ENCODE peak calls at places on chromosomes 1 and 21, in six cellular contexts. A is mesendoderm, R is IMR-90, C is H9, L is neuronal stem cell, M is mesenchymal stem cell. Y is an unnamed sample.

GRCh38 chr1:61092643-61093042 is 10.3 kb downstream of the NFIA start:
- DNase-seq in R (no peak), M (no peak), C (no peak), L (no peak), A (no peak), Y (no peak)

GRCh38 chr1:41385398-41386189 is 24.4 kb downstream of the FOXO6 start:
- DNase-seq in M (no peak), R (no peak), C (no peak), L (no peak), A (no peak), Y (no peak)

GRCh38 chr1:185157599-185158469 is 867 bp downstream of the SWT1 start:
- DNase-seq in C (no peak), M (peak), A (peak), R (peak), L (peak), Y (no peak)

GRCh38 chr1:2573250-2573649 is 13.3 kb upstream of the PRXL2B start:
- DNase-seq in A (no peak), C (no peak), L (no peak), M (no peak), R (no peak), Y (no peak)

GRCh38 chr1:3393024-3393986 is 61.2 kb upstream of the ARHGEF16 start:
- DNase-seq in M (peak), A (peak), R (peak), L (peak), C (peak), Y (peak)

GRCh38 chr21:45335151-45335760 is 47.6 kb upstream of the POFUT2 start:
- DNase-seq in C (no peak), L (no peak), R (no peak), A (no peak), M (no peak), Y (no peak)

GRCh38 chr1:15056515-15057285 is 96.8 kb upstream of the TMEM51 start:
- DNase-seq in R (peak), M (peak), A (no peak), C (no peak), L (no peak), Y (no peak)

GRCh38 chr1:20124451-20125057 is 5.2 kb upstream of the PLA2G2D start:
- DNase-seq in L (no peak), C (no peak), M (peak), R (peak), A (no peak), Y (no peak)

GRCh38 chr1:168801032-168801745 is 72.2 kb upstream of the DPT start:
- DNase-seq in M (no peak), A (peak), C (no peak), R (no peak), L (no peak), Y (no peak)

GRCh38 chr1:4633346-4633745 is 21.1 kb upstream of the AJAP1 start:
- DNase-seq in A (no peak), M (no peak), C (no peak), L (no peak), R (no peak), Y (no peak)

GRCh38 chr1:222975472-222976122 is 160.8 kb downstream of the DISP1 start:
- DNase-seq in A (no peak), R (peak), C (no peak), L (no peak), M (peak), Y (no peak)

GRCh38 chr1:68819190-68819829 is 322.4 kb upstream of the DEPDC1 start:
- DNase-seq in A (peak), L (no peak), R (peak), M (peak), C (peak), Y (no peak)

GRCh38 chr1:5966543-5967205 is 25.6 kb downstream of the NPHP4 start:
- DNase-seq in M (no peak), R (no peak), C (no peak), L (no peak), A (peak), Y (no peak)

GRCh38 chr21:25567472-25567871 is 39.8 kb downstream of the MRPL39 start:
- DNase-seq in R (no peak), A (peak), L (no peak), C (no peak), M (no peak), Y (no peak)

GRCh38 chr1:116483481-116484309 is 87.1 kb downstream of the CD58 start:
- DNase-seq in C (no peak), L (no peak), R (peak), M (peak), A (no peak), Y (no peak)

GRCh38 chr1:156662588-156663055 is 14.6 kb downstream of the NES start:
- DNase-seq in C (no peak), M (no peak), R (no peak), L (no peak), A (no peak), Y (no peak)

GRCh38 chr1:155226188-155226909 is 17.9 kb downstream of the MTX1 start:
- DNase-seq in R (peak), M (peak), L (peak), A (peak), C (peak), Y (no peak)

DNA sequence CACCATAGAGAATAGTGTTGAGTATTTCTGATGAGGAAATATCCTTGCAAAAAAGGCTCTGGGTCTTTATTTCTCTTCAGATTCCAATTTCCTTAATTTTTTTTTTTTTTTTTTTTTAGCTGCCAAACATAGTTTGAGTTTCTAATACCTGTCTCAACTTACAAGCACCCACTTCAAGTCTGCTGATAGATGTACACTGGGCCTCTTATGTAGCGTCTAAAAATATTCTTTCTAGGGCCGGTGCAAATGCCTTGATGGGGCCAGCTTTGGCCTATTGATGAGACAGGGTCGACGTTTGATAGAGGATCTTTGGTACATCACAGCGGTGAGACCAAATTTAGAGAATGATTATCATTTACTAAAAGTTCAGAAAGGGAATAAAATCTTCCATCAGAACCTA is 626.4 kb downstream of the LMO4 start:
- DNase-seq in A (no peak), C (no peak), R (no peak), M (no peak), L (no peak), Y (no peak)
- H2BK120ac ChIP-seq in A (no peak), C (no peak), R (peak), M (no peak), L (no peak), Y (no peak)

DNA sequence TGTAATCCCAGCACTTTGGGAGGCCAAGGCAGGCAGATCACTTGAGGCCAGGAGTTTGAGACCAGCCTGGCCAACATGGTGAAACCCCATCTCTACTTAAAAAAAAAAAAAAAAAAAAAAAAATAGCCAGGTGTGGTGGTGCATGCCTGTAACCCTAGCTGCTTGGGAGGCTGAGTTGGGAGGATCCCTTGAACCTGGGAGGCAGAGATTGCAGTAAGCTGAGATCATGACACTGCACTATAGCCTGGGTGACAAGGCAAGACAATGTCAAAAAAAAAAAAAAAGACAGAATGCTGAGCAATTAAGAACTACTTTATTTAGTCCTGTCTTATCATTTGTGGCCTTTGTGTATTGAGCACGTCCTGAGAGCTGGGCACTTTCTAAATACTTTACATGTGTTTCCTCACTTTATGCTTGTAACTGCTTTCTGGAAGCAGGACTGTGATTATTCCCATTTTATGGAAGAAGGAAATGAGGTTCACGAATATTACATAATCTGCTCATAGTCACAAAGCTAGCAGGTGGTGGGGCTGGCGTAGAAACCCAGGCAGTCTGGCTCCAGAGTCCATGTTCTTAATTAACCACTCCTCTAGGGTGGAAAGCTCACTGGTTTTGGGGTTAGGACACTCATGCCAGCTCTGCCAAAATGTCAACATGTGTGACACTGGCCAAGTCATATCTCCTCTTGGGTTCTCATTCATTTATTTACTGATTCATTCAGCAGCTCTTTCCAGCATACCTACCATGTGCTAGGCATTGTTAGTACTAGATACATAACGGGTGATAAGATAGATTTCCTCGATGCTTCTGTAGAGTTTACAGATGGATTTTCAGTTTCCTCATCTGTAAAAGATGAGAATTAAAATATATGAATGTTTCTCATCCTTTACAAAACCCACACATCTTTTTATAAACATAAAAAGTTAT is 57.7 kb downstream of the DDR2 start:
- DNase-seq in C (no peak), R (peak), A (no peak), M (no peak), L (no peak), Y (no peak)
- H2BK120ac ChIP-seq in C (no peak), R (peak), A (no peak), M (no peak), L (no peak), Y (peak)

DNA sequence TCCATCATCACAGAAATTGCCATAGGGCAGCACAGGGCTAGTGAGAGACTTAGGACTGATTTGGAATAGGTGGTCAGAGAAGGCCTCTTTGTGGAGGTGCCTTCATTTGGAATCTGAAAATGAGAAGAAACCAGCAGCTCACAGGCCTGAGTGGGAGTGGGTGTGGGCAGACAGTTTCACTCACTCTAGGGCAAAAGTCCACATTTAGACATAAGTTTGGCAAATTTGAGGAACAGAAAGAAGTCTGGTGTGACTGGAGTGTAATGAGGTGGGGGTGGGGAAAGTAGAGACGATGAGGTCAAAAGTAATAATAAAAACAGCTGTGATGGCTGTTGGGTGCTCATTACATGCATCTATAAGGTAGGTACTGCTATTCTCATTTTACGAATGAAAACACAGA is 22.4 kb upstream of the BCAR3 start:
- DNase-seq in M (no peak), L (no peak), A (no peak), C (peak), R (no peak), Y (no peak)
- H2BK120ac ChIP-seq in M (no peak), L (no peak), A (no peak), C (no peak), R (peak), Y (no peak)

GRCh38 chr1:23367791-23368561 is 1.7 kb downstream of the ZNF436 start:
- DNase-seq in L (peak), R (peak), C (peak), M (peak), A (peak), Y (peak)
- H2BK120ac ChIP-seq in L (peak), R (peak), C (no peak), M (peak), A (peak), Y (no peak)

DNA sequence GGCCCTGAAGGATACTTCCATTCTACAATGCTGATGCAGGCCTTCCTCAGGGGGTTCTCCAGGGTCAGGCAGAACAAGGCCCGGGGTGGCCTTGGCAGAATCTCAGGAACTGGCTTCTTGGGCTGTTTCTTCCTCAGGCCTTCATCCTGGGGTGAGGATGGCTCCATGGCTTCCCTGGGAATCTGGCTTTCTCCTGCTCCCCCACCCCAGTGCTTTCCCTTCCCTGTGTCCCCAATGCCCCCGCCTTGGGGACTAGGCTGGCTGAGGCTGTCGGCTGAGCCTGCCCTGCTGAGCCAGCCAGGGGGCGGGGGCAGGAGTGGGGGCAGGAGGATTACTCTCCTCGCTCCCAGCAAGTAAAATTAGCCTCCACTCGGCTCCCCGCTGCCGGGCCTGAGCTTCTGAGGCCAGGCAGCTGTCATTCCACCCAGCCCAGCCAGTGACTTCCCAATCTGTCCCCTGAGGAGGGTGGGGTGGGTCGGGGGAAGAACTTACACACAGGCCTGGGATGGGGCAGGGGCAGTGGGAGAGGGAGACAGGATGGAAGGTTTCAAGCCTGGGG is at the start of gene CACNA1S:
- DNase-seq in L (no peak), R (no peak), C (no peak), A (no peak), M (no peak), Y (no peak)
- H2BK120ac ChIP-seq in L (no peak), R (no peak), C (no peak), A (no peak), M (no peak), Y (no peak)

DNA sequence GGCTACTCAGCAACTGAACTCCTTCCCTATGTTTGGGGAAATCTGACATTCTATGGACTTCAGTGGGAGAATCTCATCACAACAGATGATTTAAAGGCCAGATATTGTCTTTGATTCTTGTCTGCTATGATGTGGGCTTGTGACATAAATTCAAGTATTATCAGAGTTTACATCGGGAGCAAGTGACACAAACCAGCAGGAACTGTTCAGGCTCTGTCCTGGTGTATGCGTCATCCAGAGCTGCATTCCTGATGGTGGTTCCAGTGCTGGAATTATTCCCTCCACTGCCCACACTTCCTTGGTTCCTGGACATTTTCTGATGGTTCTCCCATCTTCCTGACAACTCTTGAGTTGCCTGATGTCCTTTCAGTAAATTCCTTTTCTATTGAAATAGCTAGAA is 10.8 kb upstream of the LSM10 start:
- DNase-seq in L (no peak), R (peak), M (peak), C (no peak), A (no peak), Y (no peak)
- H2BK120ac ChIP-seq in L (no peak), R (no peak), M (no peak), C (no peak), A (no peak), Y (no peak)

GRCh38 chr21:34129039-34129891 is 55.9 kb downstream of the MRPS6 start:
- DNase-seq in R (peak), L (peak), A (peak), M (peak), C (peak), Y (peak)
- H2BK120ac ChIP-seq in R (peak), L (no peak), A (peak), M (peak), C (no peak), Y (peak)

GRCh38 chr1:109299984-109300343 is 6.8 kb downstream of the MYBPHL start:
- DNase-seq in R (no peak), M (no peak), A (no peak), C (no peak), L (no peak), Y (no peak)

GRCh38 chr1:109304221-109304915 is 2.4 kb downstream of the MYBPHL start:
- DNase-seq in L (no peak), M (no peak), R (no peak), A (no peak), C (no peak), Y (no peak)

GRCh38 chr1:109299087-109299983 is 7.5 kb downstream of the MYBPHL start:
- DNase-seq in L (no peak), R (peak), C (no peak), A (peak), M (peak), Y (no peak)

GRCh38 chr1:109300650-109301151 is 6.1 kb downstream of the MYBPHL start:
- DNase-seq in L (no peak), M (no peak), C (no peak), R (no peak), A (peak), Y (no peak)

GRCh38 chr1:109301874-109302273 is 4.9 kb downstream of the MYBPHL start:
- DNase-seq in C (no peak), R (no peak), A (no peak), L (no peak), M (no peak), Y (no peak)
- H2BK120ac ChIP-seq in C (no peak), R (no peak), A (no peak), L (no peak), M (no peak), Y (no peak)

DNA sequence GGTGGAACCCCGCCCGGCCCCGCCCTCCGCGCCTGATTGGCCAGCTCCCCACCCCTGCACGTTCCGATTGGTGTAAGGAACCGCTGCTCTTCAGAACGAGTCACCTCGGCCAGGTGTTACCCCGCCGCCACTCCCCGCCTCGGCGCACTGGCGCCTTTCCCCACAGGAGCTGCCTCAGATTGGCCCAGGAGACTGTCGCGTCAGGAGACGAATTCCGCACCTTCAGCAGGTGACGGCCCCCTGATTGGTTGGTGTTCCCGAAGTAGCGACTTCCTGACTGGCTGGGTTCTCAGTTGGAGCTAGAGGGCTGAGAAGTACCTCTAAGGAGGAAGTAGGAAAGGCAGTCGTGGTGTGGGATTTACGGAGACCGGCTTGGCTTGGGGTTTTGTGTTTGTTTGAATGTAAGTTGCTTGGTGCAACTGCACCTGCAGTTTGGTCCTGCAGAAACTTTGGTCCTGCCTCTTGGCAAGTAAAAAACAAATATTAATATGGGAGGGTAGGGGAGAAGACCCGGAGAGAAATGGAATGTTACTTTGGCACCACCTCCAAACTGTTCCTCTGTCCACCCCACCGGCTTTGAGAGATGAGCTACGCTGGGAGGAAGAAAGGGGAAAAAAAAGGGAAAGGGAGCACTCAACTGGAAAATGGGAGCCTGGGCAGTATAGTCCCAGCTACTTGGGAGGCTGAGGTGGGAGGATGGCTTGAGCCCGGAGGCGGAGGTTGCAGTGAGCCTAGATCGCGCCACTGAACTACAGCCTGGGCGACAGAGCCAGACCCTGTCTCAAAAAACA is 411 bp upstream of the F11R start:
- DNase-seq in A (peak), C (peak), R (peak), L (peak), M (peak), Y (peak)
- H2BK120ac ChIP-seq in A (no peak), C (no peak), R (no peak), L (no peak), M (no peak), Y (no peak)

Y was measured in H1.